ENCODE peak calls at places on chromosomes 3 and 15, in six cellular contexts. S is HCT116, D is Panc1, F is cardiac muscle cell, H is brain microvascular endothelial cell, Y is mammary epithelial cell. I is an unnamed sample.

GRCh38 chr3:52121813-52122212 is 32.4 kb downstream of the POC1A start:
- DNase-seq in S (no peak), D (no peak), F (no peak), H (no peak), Y (no peak), I (no peak)

GRCh38 chr3:192816274-192816853 is 89.0 kb upstream of the FGF12 start:
- DNase-seq in S (peak), D (peak), F (peak), H (peak), Y (peak), I (peak)

GRCh38 chr15:80530737-80531365 is 126.7 kb downstream of the ARNT2 start:
- DNase-seq in S (no peak), D (no peak), F (peak), H (no peak), Y (no peak), I (no peak)

GRCh38 chr3:133663569-133664313 is 2.0 kb upstream of the TOPBP1 start:
- DNase-seq in S (peak), D (no peak), F (peak), H (peak), Y (peak), I (peak)

GRCh38 chr3:4550957-4551754 is 58.0 kb downstream of the ITPR1 start:
- DNase-seq in S (no peak), D (no peak), F (peak), H (no peak), Y (no peak), I (no peak)

GRCh38 chr15:57873564-57874209 is 167.2 kb downstream of the POLR2M start:
- DNase-seq in S (no peak), D (no peak), F (peak), H (peak), Y (peak), I (peak)

GRCh38 chr3:10432156-10432845 is 73.1 kb downstream of the ATP2B2 start:
- DNase-seq in S (no peak), D (no peak), F (no peak), H (no peak), Y (no peak), I (peak)

GRCh38 chr3:162569314-162569713 is 1072.7 kb downstream of the OTOL1 start:
- DNase-seq in S (no peak), D (no peak), F (no peak), H (no peak), Y (no peak), I (peak)

GRCh38 chr15:57245130-57245529 is 131.2 kb upstream of the CGNL1 start:
- DNase-seq in S (no peak), D (no peak), F (peak), H (no peak), Y (no peak), I (no peak)

GRCh38 chr15:31162721-31163510 is 61.4 kb upstream of the TRPM1 start:
- DNase-seq in S (no peak), D (no peak), F (no peak), H (no peak), Y (no peak), I (peak)

GRCh38 chr15:39788108-39788507 is 5.5 kb upstream of the FSIP1 start:
- DNase-seq in S (no peak), D (no peak), F (peak), H (no peak), Y (no peak), I (no peak)

GRCh38 chr3:10764314-10765051 is 51.5 kb upstream of the SLC6A11 start:
- DNase-seq in S (no peak), D (no peak), F (no peak), H (no peak), Y (no peak), I (no peak)

GRCh38 chr3:42750834-42751233 is 22.2 kb downstream of the CCDC13 start:
- DNase-seq in S (no peak), D (no peak), F (no peak), H (no peak), Y (no peak), I (no peak)

GRCh38 chr3:38022887-38023709 is 6.3 kb downstream of the PLCD1 start:
- DNase-seq in S (no peak), D (no peak), F (no peak), H (no peak), Y (no peak), I (no peak)

GRCh38 chr3:53495518-53496501 is 1.4 kb downstream of the CACNA1D start:
- DNase-seq in S (no peak), D (no peak), F (no peak), H (no peak), Y (no peak), I (peak)

GRCh38 chr15:25508369-25509002 is 69.7 kb upstream of the UBE3A start:
- DNase-seq in S (peak), D (no peak), F (peak), H (peak), Y (no peak), I (peak)

GRCh38 chr15:74422723-74423442 is 10.9 kb downstream of the SEMA7A start:
- DNase-seq in S (no peak), D (peak), F (peak), H (peak), Y (peak), I (peak)

GRCh38 chr3:108153451-108153981 is 62.7 kb upstream of the CD47 start:
- DNase-seq in S (peak), D (no peak), F (peak), H (peak), Y (peak), I (peak)

GRCh38 chr3:151124476-151124875 is 39.0 kb downstream of the MED12L start:
- DNase-seq in S (no peak), D (no peak), F (no peak), H (no peak), Y (no peak), I (peak)

GRCh38 chr3:30749230-30749629 is 142.8 kb downstream of the TGFBR2 start:
- DNase-seq in S (no peak), D (no peak), F (no peak), H (no peak), Y (peak), I (peak)

GRCh38 chr15:85595804-85596536 is 198.8 kb downstream of the KLHL25 start:
- DNase-seq in S (no peak), D (no peak), F (no peak), H (no peak), Y (no peak), I (peak)

DNA sequence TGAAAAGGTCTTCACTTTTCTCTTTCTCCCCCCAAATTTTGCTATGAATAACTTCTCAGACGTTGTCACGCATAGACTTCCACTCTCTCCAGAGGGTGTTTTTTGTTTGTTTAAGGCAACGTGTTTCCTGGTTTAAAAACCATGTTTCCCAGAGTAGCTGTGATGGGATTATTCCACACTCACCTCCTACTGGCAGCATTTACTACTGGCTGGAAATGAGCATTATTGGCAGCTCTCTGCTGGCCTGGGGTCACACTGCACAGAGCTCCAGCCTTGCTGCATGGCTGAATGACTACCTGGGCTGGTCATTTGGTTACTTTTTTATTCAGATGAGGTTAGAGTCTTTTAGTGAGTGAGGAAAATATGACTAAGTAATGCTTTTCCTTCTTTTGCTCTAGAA is 65.2 kb downstream of the RARB start:
- DNase-seq in S (no peak), D (no peak), F (peak), H (peak), Y (no peak), I (no peak)
- TF ChIP-seq CTCF in S (no peak), D (no peak), F (no peak), H (peak), Y (no peak), I (no peak)

DNA sequence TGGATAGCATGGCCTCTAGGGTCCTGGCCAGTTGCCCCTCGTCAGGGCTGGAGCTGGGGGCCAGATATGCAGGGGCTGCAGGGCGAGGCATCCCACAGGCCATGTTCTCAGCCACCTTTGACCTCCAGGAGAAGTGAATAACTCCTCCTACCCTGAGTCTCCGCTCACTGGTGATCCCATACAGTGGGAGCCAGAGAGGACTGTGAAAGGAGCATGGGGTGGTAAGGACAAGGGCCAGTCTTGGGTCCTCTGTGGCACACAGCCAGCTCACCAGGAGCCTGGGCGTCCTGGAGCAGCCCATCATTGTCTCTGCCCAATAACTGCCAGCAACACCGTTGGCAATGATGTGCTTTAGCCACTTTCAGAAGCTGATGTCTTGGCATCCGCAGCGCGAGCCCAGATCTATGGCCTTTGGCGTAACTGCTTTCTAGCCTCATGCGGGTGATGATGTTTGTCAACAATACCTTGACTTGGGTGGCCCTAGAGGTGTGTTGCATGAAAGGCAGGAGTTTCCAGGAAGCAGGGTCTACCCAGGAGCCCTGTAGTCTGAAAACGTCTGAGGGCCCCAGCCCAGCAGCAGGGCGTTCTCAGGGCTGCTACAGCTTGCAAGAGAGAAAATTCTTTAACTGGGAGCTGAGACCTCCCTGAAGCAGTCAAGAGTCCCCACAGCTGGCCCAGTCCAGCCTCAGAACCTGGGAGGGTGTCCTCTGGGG is 61.1 kb upstream of the IQSEC1 start:
- DNase-seq in S (no peak), D (no peak), F (no peak), H (no peak), Y (no peak), I (no peak)
- TF ChIP-seq CTCF in S (no peak), D (no peak), F (no peak), H (no peak), Y (no peak), I (no peak)

GRCh38 chr3:171824824-171825221 is 14.5 kb upstream of the PLD1 start:
- DNase-seq in S (no peak), D (no peak), F (peak), H (peak), Y (no peak), I (peak)
- TF ChIP-seq CTCF in S (no peak), D (no peak), F (no peak), H (no peak), Y (no peak), I (no peak)

GRCh38 chr3:86923071-86923476 is 67.9 kb downstream of the VGLL3 start:
- DNase-seq in S (no peak), D (no peak), F (peak), H (peak), Y (peak), I (peak)
- TF ChIP-seq CTCF in S (no peak), D (no peak), F (no peak), H (no peak), Y (no peak), I (peak)

GRCh38 chr15:99312794-99313193 is 61.5 kb downstream of the LRRC28 start:
- DNase-seq in S (no peak), D (no peak), F (no peak), H (no peak), Y (no peak), I (no peak)
- TF ChIP-seq CTCF in S (no peak), D (no peak), F (no peak), H (no peak), Y (no peak), I (no peak)

DNA sequence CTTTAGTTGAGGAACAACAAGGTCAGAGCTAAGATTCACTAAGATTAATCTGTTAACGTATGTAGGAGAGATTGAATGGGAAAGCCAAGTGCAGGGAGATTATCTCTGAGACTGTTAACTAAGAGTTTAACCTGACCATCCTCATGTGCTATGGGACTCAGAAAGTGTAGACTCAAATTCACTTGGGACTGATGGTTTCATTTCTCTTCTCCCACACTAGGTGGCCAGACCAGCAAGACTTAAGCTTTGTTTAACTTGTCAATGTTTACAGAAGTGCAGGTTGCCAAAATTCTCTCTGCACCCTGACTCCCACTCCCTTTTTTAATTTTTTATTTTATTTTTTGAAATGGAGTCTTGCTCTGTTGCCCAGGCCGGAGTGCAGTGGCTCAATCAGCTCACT is 6.3 kb upstream of the HEXA start:
- DNase-seq in S (no peak), D (peak), F (peak), H (no peak), Y (no peak), I (no peak)
- TF ChIP-seq CTCF in S (no peak), D (peak), F (peak), H (peak), Y (peak), I (no peak)

GRCh38 chr15:88621789-88622604 is 857 bp downstream of the AEN start:
- DNase-seq in S (no peak), D (no peak), F (no peak), H (peak), Y (peak), I (peak)

GRCh38 chr15:88623061-88623460 is 1.9 kb downstream of the AEN start:
- DNase-seq in S (peak), D (peak), F (peak), H (peak), Y (peak), I (peak)

GRCh38 chr15:88622605-88622975 is 1.4 kb downstream of the AEN start:
- DNase-seq in S (no peak), D (no peak), F (no peak), H (no peak), Y (no peak), I (no peak)

GRCh38 chr15:88619796-88620195 is 1.3 kb upstream of the AEN start:
- DNase-seq in S (no peak), D (no peak), F (no peak), H (no peak), Y (no peak), I (no peak)

GRCh38 chr15:88620995-88621772 is at the start of gene AEN:
- DNase-seq in S (peak), D (peak), F (peak), H (peak), Y (peak), I (peak)
- TF ChIP-seq CTCF in S (no peak), D (no peak), F (no peak), H (no peak), Y (no peak), I (no peak)

DNA sequence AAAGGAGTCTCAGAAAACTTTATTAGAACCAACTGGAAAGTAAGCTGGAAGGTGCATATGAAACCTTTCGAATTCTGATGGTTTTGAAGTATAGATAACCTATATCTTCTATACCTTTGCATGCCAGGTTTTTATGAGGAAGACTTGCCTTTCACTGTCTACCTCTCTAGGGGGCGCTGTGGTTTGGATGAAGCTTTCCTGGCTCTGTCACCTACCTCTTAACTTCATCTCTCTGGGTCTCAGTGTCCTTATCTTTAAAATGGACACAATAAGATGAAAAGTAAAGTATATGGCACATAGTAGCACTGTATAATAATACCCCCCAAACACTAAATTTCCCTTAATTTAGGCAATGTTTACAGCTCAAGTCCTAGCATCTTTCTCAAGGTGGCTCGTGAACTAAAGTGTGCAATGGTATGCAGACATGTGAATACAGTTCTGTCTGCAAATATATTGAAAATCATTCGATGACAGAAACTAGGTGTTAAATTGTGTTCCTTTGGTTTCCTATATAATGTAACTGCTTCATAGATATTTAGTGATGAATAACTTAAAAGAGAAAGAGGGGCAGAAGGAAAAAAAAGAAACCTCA is 314.3 kb downstream of the CHST2 start:
- DNase-seq in S (peak), D (no peak), F (no peak), H (no peak), Y (no peak), I (peak)
- TF ChIP-seq CTCF in S (peak), D (peak), F (peak), H (peak), Y (peak), I (peak)

GRCh38 chr3:96814581-96815567 is at the start of gene EPHA6:
- DNase-seq in S (no peak), D (no peak), F (no peak), H (no peak), Y (no peak), I (no peak)

GRCh38 chr3:96813134-96813819 is 1.1 kb upstream of the EPHA6 start:
- DNase-seq in S (no peak), D (no peak), F (peak), H (peak), Y (peak), I (peak)

DNA sequence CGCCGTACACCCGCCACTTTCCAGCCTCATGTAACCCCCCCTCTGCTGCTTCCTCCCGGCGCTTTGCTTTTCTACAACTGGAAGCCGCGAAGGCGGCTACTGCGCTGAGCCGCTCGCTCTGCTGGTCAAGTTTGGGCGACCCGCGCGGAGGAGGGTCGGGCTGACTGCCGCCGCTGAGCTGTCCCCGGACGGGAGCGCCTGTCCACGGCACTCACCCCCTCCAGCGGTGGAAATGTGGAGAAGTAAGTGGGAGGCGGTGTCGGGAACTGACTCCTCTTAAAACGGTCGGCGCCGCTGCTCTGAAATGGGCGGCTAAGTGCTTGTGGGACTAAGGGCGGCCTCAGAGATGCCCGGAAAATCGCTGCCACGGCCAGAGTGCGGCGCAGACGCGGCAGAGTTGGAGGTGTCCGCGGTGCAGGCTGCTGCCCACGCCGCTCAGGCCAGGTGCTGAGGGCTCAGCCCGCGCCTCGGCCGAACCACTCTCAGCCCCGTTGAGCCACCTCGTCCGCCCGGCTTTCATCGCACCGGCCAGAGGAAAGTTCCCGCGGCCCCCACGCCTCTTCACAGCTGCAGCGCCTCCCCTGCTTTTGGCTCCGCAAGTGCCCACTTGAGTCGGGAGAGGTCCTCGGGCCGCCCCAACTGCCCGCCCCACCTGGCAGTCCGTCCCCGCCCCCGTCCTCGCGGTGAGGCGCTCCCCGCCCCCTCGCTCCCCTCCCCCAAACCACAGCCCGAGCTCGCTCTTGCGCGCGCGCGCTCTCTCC is 394 bp upstream of the EPHA6 start:
- DNase-seq in S (no peak), D (no peak), F (peak), H (peak), Y (peak), I (peak)
- TF ChIP-seq CTCF in S (no peak), D (no peak), F (peak), H (peak), Y (no peak), I (peak)

GRCh38 chr15:75641603-75642002 is 1.6 kb upstream of the IMP3 start:
- DNase-seq in S (no peak), D (no peak), F (no peak), H (no peak), Y (no peak), I (no peak)

GRCh38 chr15:75639709-75640482 is at the start of gene IMP3:
- DNase-seq in S (peak), D (peak), F (peak), H (peak), Y (peak), I (peak)

GRCh38 chr15:75639191-75639708 is 774 bp downstream of the IMP3 start:
- DNase-seq in S (no peak), D (no peak), F (peak), H (no peak), Y (peak), I (peak)

GRCh38 chr15:75640483-75641175 is 605 bp upstream of the IMP3 start:
- DNase-seq in S (peak), D (peak), F (peak), H (peak), Y (peak), I (peak)

DNA sequence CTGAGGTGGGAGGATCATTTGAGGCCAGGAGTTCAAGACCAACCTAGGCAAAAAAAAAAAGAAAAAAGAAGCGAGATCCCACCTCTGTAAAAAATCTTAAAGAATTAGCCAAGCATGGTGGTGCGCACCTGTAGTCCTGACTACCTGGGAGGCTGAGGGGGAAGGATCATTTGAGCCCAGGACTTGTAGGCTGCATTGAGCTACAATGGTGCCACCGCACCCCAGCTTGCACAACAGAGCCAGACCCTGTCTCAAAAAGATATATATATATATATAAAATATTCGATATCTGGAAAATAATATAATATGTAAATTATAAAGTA is 1.1 kb upstream of the IMP3 start:
- DNase-seq in S (no peak), D (no peak), F (no peak), H (no peak), Y (no peak), I (no peak)
- TF ChIP-seq CTCF in S (no peak), D (peak), F (no peak), H (no peak), Y (no peak), I (no peak)